ENCODE peak calls at places on chromosome 11, in five cellular contexts. C, Y, H, J and G are unnamed samples. For H3K4me1, the result is how much of the 10 kb centered on the place peaks cover.

GRCh38 chr11:13277719-13278619 is at the start of gene BMAL1:
- DNase-seq in Y (peak), H (no peak), C (peak), J (peak), G (peak)

GRCh38 chr11:8512547-8512946 is 81.5 kb downstream of the STK33 start:
- DNase-seq in C (no peak), Y (no peak), H (no peak), J (no peak), G (no peak)

GRCh38 chr11:2933376-2934056 is 4.3 kb upstream of the PHLDA2 start:
- DNase-seq in J (no peak), Y (no peak), C (peak), H (peak), G (peak)

GRCh38 chr11:115676768-115677167 is 172.6 kb upstream of the CADM1 start:
- DNase-seq in H (no peak), Y (no peak), J (no peak), C (no peak), G (no peak)

GRCh38 chr11:12694182-12694531 is 19.9 kb downstream of the TEAD1 start:
- DNase-seq in H (no peak), Y (no peak), J (no peak), C (no peak), G (peak)

GRCh38 chr11:8707541-8708270 is 25.1 kb downstream of the RPL27A start:
- DNase-seq in H (no peak), J (no peak), Y (no peak), C (no peak), G (peak)

GRCh38 chr11:109320595-109320994 is 101.4 kb upstream of the C11orf87 start:
- DNase-seq in C (no peak), J (no peak), H (peak), Y (no peak), G (no peak)

GRCh38 chr11:72224587-72225410 is at the start of gene INPPL1:
- DNase-seq in H (no peak), C (peak), Y (peak), J (peak), G (no peak)

GRCh38 chr11:65900125-65900898 is at the start of gene FOSL1:
- DNase-seq in C (peak), J (peak), H (peak), Y (peak), G (peak)

GRCh38 chr11:74650498-74650897 is 58.1 kb downstream of the POLD3 start:
- DNase-seq in Y (no peak), H (no peak), C (no peak), J (no peak), G (no peak)

GRCh38 chr11:2347449-2347848 is 29.7 kb upstream of the CD81 start:
- DNase-seq in C (no peak), H (no peak), Y (no peak), J (no peak), G (no peak)

DNA sequence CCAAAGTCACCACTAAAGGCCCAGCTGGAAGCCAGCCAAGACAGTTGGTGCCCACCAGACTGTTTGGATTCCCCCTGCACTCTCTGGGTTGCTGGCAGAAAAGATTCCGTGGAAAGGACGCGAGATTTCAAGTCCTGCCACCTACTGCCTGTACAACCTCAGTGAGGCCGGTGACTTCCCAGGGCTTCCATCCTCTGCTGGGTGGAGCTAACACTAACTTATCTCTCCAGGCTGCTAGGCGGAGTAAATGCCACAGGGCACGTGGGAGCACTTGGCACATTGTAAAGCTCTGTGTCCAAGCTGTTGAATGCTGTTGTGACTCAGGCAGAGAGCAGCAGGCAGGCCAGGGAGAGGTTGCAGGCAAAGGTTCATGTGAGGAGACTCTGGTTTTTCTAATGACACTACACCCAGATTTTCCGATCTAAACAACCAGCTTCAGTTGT is 50.9 kb upstream of the CDON start:
- DNase-seq in H (peak), C (peak), Y (peak), J (peak), G (peak)
- TF ChIP-seq CTCF in H (no peak), C (no peak), Y (no peak), J (peak), G (peak)

GRCh38 chr11:133506023-133506422 is 26.3 kb downstream of the OPCML start:
- DNase-seq in J (no peak), H (no peak), C (no peak), Y (peak), G (no peak)

GRCh38 chr11:133508448-133508847 is 23.9 kb downstream of the OPCML start:
- DNase-seq in H (no peak), J (no peak), Y (no peak), C (no peak), G (no peak)

GRCh38 chr11:133504906-133505305 is 27.4 kb downstream of the OPCML start:
- DNase-seq in J (no peak), H (no peak), C (no peak), Y (no peak), G (no peak)

GRCh38 chr11:133507185-133507584 is 25.1 kb downstream of the OPCML start:
- DNase-seq in Y (no peak), H (no peak), J (no peak), C (no peak), G (no peak)

DNA sequence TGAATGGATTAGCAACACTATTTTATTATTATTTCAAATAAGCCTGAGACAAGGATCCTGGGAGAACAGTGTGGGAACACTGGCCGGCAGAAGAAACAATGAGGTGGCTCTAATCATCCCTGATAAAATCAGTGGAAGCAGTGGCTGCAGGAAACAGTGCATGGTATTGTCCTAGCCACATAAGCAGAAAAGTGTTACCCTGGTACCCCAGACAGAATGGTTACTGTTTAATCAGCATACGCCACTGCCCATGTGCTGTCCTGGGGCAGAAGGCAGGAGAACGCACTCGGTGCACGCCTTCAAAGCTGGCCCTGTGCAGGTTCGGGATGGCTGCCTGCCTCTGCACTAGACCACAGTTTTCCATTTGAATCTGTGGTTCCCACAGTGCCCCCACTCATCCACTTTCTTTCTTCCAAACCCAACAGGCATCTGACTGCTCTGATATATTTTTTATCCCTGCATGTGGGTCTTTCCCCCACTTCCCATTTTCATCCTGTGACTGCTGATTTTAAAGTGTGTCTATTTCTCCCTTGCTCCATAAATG is 25.7 kb downstream of the OPCML start:
- DNase-seq in J (no peak), H (no peak), C (no peak), Y (no peak), G (no peak)
- H3K4me1 ChIP-seq in J (under half), H (under half), C (under half), Y (under half), G (under half)

GRCh38 chr11:32615422-32615821 is 31.8 kb downstream of the EIF3M start:
- DNase-seq in J (no peak), C (no peak), H (no peak), Y (peak), G (no peak)
- TF ChIP-seq CTCF in J (no peak), C (no peak), H (peak), Y (peak), G (no peak)

GRCh38 chr11:118209037-118209436 is 15.8 kb downstream of the JAML start:
- DNase-seq in H (no peak), C (no peak), Y (no peak), J (no peak), G (no peak)

GRCh38 chr11:118210323-118210722 is 14.5 kb downstream of the JAML start:
- DNase-seq in J (no peak), C (no peak), H (no peak), Y (no peak), G (no peak)

GRCh38 chr11:118207079-118207478 is 17.7 kb downstream of the JAML start:
- DNase-seq in C (no peak), Y (no peak), H (no peak), J (no peak), G (no peak)

GRCh38 chr11:118205979-118206611 is 18.7 kb downstream of the JAML start:
- DNase-seq in H (no peak), C (no peak), Y (no peak), J (no peak), G (no peak)

DNA sequence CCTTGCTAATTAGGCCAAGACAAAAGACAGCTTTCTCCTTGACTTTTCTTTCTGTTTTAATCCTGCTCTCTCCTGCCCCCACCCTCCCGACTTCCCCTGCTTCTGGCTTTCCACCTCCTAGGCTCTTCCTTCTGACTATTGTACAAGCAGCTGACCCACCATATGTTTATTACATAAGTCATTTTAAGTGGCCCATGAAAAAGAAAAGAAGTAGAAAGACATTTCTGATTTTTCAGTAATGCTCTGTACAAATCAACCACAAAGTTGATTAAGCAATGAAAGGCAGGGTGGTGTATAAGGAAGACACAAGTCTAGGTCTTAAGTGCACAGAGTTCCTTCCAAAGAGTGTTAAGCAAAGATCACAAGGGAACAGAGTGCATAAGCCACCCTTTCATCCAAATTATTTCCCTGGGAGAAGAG is 18.2 kb downstream of the JAML start:
- DNase-seq in C (no peak), J (no peak), Y (no peak), H (no peak), G (peak)
- H3K4me1 ChIP-seq in C (half or more), J (under half), Y (under half), H (under half), G (under half)

GRCh38 chr11:34944692-34945091 is 28.3 kb downstream of the PDHX start:
- DNase-seq in J (no peak), Y (no peak), C (no peak), H (no peak), G (no peak)

GRCh38 chr11:34938621-34939020 is 22.2 kb downstream of the PDHX start:
- DNase-seq in J (no peak), Y (no peak), H (no peak), C (no peak), G (no peak)

GRCh38 chr11:34936945-34937344 is 20.5 kb downstream of the PDHX start:
- DNase-seq in C (no peak), J (no peak), H (no peak), Y (no peak), G (no peak)

GRCh38 chr11:34941688-34942087 is 25.3 kb downstream of the PDHX start:
- DNase-seq in Y (no peak), J (no peak), C (peak), H (no peak), G (no peak)

DNA sequence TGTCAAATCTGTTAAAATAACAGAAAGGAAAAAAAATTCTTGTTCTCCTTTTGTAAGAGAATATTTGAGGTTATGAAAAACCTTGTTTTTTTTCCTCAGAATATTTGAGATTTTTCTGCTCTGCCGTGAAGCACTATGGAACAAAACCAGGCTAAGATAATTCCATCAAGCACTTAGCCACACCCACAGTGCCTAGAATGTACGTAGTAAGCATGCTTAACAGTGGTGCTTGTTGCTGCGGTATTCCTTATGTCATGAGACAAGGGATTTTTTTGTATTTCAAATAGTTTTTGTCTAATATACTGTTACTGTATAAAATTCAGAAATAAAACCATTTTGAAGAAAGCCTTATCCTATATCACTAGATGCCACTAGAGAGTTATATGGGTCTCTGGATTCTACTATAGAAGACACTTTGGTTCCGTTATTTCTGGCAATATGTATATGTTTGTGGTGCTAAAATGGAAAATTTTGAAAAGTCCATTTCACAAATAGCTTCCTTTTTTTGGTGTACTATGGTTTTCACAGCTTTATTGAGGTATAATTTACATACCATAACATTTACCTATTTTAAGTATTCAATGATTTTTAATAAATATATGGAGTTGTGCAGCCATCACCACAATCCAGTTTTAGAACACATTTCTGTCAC is 23.7 kb downstream of the PDHX start:
- DNase-seq in J (no peak), C (no peak), Y (no peak), H (no peak), G (no peak)
- TF ChIP-seq CTCF in J (no peak), C (no peak), Y (no peak), H (peak), G (no peak)

GRCh38 chr11:45919276-45919675 is 1.6 kb upstream of the PEX16 start:
- DNase-seq in Y (no peak), H (no peak), C (peak), J (no peak), G (no peak)
- H3K4me1 ChIP-seq in Y (under half), H (under half), C (half or more), J (under half), G (under half)

GRCh38 chr11:11022126-11022730 is 164.4 kb upstream of the ZBED5 start:
- DNase-seq in H (peak), Y (no peak), C (no peak), J (no peak), G (no peak)
- TF ChIP-seq CTCF in H (peak), Y (peak), C (peak), J (peak), G (peak)